ENCODE peak calls at places on chromosomes 6 and 20, in nine cellular contexts. E is D341Med; M is psoas muscle; H is CD8-positive, alpha-beta memory T cell; J is stimulated activated CD4-positive, alpha-beta T cell treated with anti-CD3 and anti-CD28 coated beads, Interleukin-1b, Interleukin-23, amount 100 ng/mL, for 24 hours; V is iris pigment epithelial cell; P is OCI-LY7; Y is HEK293T; O is activated CD8-positive, alpha-beta memory T cell treated with anti-CD3 and anti-CD28 coated beads, Interleukin-2, amount 50 U/mL, for 4 hours. X is an unnamed sample.

GRCh38 chr6:33732385-33732784 is 14.3 kb downstream of the IP6K3 start:
- DNase-seq in E (no peak), M (peak), H (no peak), J (no peak), V (no peak), P (no peak), Y (no peak), O (no peak), X (no peak)

GRCh38 chr20:45373353-45374100 is 4.6 kb downstream of the TP53TG5 start:
- DNase-seq in E (peak), M (peak), H (peak), J (peak), V (peak), P (peak), Y (peak), O (peak), X (peak)

GRCh38 chr20:13037727-13038126 is 29.0 kb downstream of the SPTLC3 start:
- DNase-seq in E (no peak), M (no peak), H (no peak), J (no peak), V (no peak), P (no peak), Y (no peak), O (no peak), X (no peak)

GRCh38 chr6:110367001-110367400 is 8.9 kb upstream of the METTL24 start:
- DNase-seq in E (no peak), M (no peak), H (no peak), J (no peak), V (no peak), P (no peak), Y (no peak), O (no peak), X (no peak)

GRCh38 chr6:147040521-147040920 is 163.7 kb upstream of the STXBP5 start:
- DNase-seq in E (no peak), M (no peak), H (no peak), J (no peak), V (no peak), P (no peak), Y (no peak), O (no peak), X (no peak)

GRCh38 chr6:137928286-137928685 is 61.2 kb downstream of the TNFAIP3 start:
- DNase-seq in E (no peak), M (no peak), H (no peak), J (no peak), V (no peak), P (peak), Y (no peak), O (peak), X (no peak)

GRCh38 chr20:598133-598881 is 11.8 kb downstream of the TCF15 start:
- DNase-seq in E (no peak), M (peak), H (no peak), J (no peak), V (no peak), P (no peak), Y (no peak), O (no peak), X (no peak)

GRCh38 chr6:14077193-14077853 is 40.2 kb upstream of the CD83 start:
- DNase-seq in E (no peak), M (no peak), H (no peak), J (no peak), V (no peak), P (no peak), Y (no peak), O (no peak), X (no peak)

GRCh38 chr6:28225056-28225834 is at the start of gene ZSCAN9:
- DNase-seq in E (peak), M (peak), H (peak), J (peak), V (peak), P (peak), Y (peak), O (peak), X (peak)

GRCh38 chr6:91029211-91029610 is 442.3 kb upstream of the MAP3K7 start:
- DNase-seq in E (no peak), M (no peak), H (no peak), J (no peak), V (no peak), P (no peak), Y (peak), O (no peak), X (no peak)

GRCh38 chr20:53839423-53840176 is 230.8 kb downstream of the BCAS1 start:
- DNase-seq in E (no peak), M (no peak), H (peak), J (peak), V (no peak), P (peak), Y (no peak), O (peak), X (no peak)

GRCh38 chr6:2744206-2744771 is 6.4 kb downstream of the MYLK4 start:
- DNase-seq in E (peak), M (peak), H (no peak), J (no peak), V (peak), P (no peak), Y (no peak), O (no peak), X (no peak)

GRCh38 chr6:138987299-138987642 is 782 bp downstream of the REPS1 start:
- DNase-seq in E (peak), M (peak), H (no peak), J (peak), V (no peak), P (no peak), Y (no peak), O (no peak), X (no peak)

X was measured in hepatic stellate cell.